ENCODE peak calls at places on chromosomes 1 and 21, in ten cellular contexts. One of them, this sample, is unnamed.

GRCh38 chr1:40662864-40663263 is 2.6 kb downstream of the RIMS3 start:
- DNase-seq in GM10248: no peak
- DNase-seq in NCI-H1105 treated with DMSO at 0.1 percent for 48 hours: no peak
- DNase-seq in lung: no peak
- DNase-seq in bronchial epithelial cell: peak; percentile 58
- DNase-seq in GM20000: peak; percentile 13
- DNase-seq in GM23248: peak; percentile 15
- DNase-seq in HTR-8/SVneo: no peak
- DNase-seq in brain microvascular endothelial cell: no peak
- DNase-seq in right lobe of liver: no peak
- DNase-seq in this sample: peak; percentile 9

GRCh38 chr1:183039330-183039729 is 16.1 kb downstream of the LAMC1 start:
- DNase-seq in GM10248: no peak
- DNase-seq in NCI-H1105 treated with DMSO at 0.1 percent for 48 hours: no peak
- DNase-seq in lung: no peak
- DNase-seq in bronchial epithelial cell: no peak
- DNase-seq in GM20000: no peak
- DNase-seq in GM23248: no peak
- DNase-seq in HTR-8/SVneo: no peak
- DNase-seq in brain microvascular endothelial cell: no peak
- DNase-seq in right lobe of liver: no peak
- DNase-seq in this sample: no peak

GRCh38 chr1:244049142-244049968 is 1.7 kb upstream of the ZBTB18 start:
- DNase-seq in GM10248: peak; percentile 48
- DNase-seq in NCI-H1105 treated with DMSO at 0.1 percent for 48 hours: peak; percentile 13
- DNase-seq in lung: no peak
- DNase-seq in bronchial epithelial cell: no peak
- DNase-seq in GM20000: peak; percentile 66
- DNase-seq in GM23248: peak; percentile 60
- DNase-seq in HTR-8/SVneo: peak; percentile 63
- DNase-seq in brain microvascular endothelial cell: no peak
- DNase-seq in right lobe of liver: peak; percentile 60
- DNase-seq in this sample: no peak

GRCh38 chr1:23645338-23645737 is 46.3 kb upstream of the RPL11 start:
- DNase-seq in GM10248: no peak
- DNase-seq in NCI-H1105 treated with DMSO at 0.1 percent for 48 hours: no peak
- DNase-seq in lung: no peak
- DNase-seq in bronchial epithelial cell: no peak
- DNase-seq in GM20000: no peak
- DNase-seq in GM23248: no peak
- DNase-seq in HTR-8/SVneo: no peak
- DNase-seq in brain microvascular endothelial cell: no peak
- DNase-seq in right lobe of liver: no peak
- DNase-seq in this sample: no peak

GRCh38 chr1:19623523-19623922 is 20.6 kb upstream of the NBL1 start:
- DNase-seq in GM10248: no peak
- DNase-seq in NCI-H1105 treated with DMSO at 0.1 percent for 48 hours: no peak
- DNase-seq in lung: no peak
- DNase-seq in bronchial epithelial cell: no peak
- DNase-seq in GM20000: no peak
- DNase-seq in GM23248: peak; percentile 58
- DNase-seq in HTR-8/SVneo: no peak
- DNase-seq in brain microvascular endothelial cell: no peak
- DNase-seq in right lobe of liver: no peak
- DNase-seq in this sample: no peak

GRCh38 chr1:54342306-54342705 is 63.9 kb downstream of the SSBP3 start:
- DNase-seq in GM10248: no peak
- DNase-seq in NCI-H1105 treated with DMSO at 0.1 percent for 48 hours: no peak
- DNase-seq in lung: no peak
- DNase-seq in bronchial epithelial cell: no peak
- DNase-seq in GM20000: no peak
- DNase-seq in GM23248: no peak
- DNase-seq in HTR-8/SVneo: no peak
- DNase-seq in brain microvascular endothelial cell: no peak
- DNase-seq in right lobe of liver: no peak
- DNase-seq in this sample: no peak

GRCh38 chr1:155004352-155005075 is 1.9 kb downstream of the ZBTB7B start:
- DNase-seq in GM10248: no peak
- DNase-seq in NCI-H1105 treated with DMSO at 0.1 percent for 48 hours: no peak
- DNase-seq in lung: no peak
- DNase-seq in bronchial epithelial cell: no peak
- DNase-seq in GM20000: no peak
- DNase-seq in GM23248: peak; percentile 34
- DNase-seq in HTR-8/SVneo: no peak
- DNase-seq in brain microvascular endothelial cell: no peak
- DNase-seq in right lobe of liver: peak; percentile 24
- DNase-seq in this sample: no peak

GRCh38 chr1:26584022-26584485 is 54.5 kb downstream of the RPS6KA1 start:
- DNase-seq in GM10248: no peak
- DNase-seq in NCI-H1105 treated with DMSO at 0.1 percent for 48 hours: no peak
- DNase-seq in lung: no peak
- DNase-seq in bronchial epithelial cell: peak; percentile 32
- DNase-seq in GM20000: peak; percentile 50
- DNase-seq in GM23248: peak; percentile 52
- DNase-seq in HTR-8/SVneo: no peak
- DNase-seq in brain microvascular endothelial cell: no peak
- DNase-seq in right lobe of liver: no peak
- DNase-seq in this sample: no peak

GRCh38 chr1:85118751-85119150 is 70.5 kb upstream of the MCOLN3 start:
- DNase-seq in GM10248: no peak
- DNase-seq in NCI-H1105 treated with DMSO at 0.1 percent for 48 hours: no peak
- DNase-seq in lung: no peak
- DNase-seq in bronchial epithelial cell: no peak
- DNase-seq in GM20000: no peak
- DNase-seq in GM23248: peak; percentile 28
- DNase-seq in HTR-8/SVneo: no peak
- DNase-seq in brain microvascular endothelial cell: no peak
- DNase-seq in right lobe of liver: no peak
- DNase-seq in this sample: peak; percentile 15

GRCh38 chr21:42830456-42831455 is 48.6 kb downstream of the WDR4 start:
- DNase-seq in GM10248: no peak
- DNase-seq in NCI-H1105 treated with DMSO at 0.1 percent for 48 hours: no peak
- DNase-seq in lung: no peak
- DNase-seq in bronchial epithelial cell: no peak
- DNase-seq in GM20000: no peak
- DNase-seq in GM23248: no peak
- DNase-seq in HTR-8/SVneo: no peak
- DNase-seq in brain microvascular endothelial cell: no peak
- DNase-seq in right lobe of liver: no peak
- DNase-seq in this sample: no peak

GRCh38 chr1:198623920-198624647 is 14.8 kb upstream of the PTPRC start:
- DNase-seq in GM10248: no peak
- DNase-seq in NCI-H1105 treated with DMSO at 0.1 percent for 48 hours: no peak
- DNase-seq in lung: no peak
- DNase-seq in bronchial epithelial cell: peak; percentile 3
- DNase-seq in GM20000: no peak
- DNase-seq in GM23248: peak; percentile 77
- DNase-seq in HTR-8/SVneo: no peak
- DNase-seq in brain microvascular endothelial cell: peak; percentile 79
- DNase-seq in right lobe of liver: no peak
- DNase-seq in this sample: peak; percentile 80

GRCh38 chr1:179226749-179227148 is 2.7 kb downstream of the ABL2 start:
- DNase-seq in GM10248: no peak
- DNase-seq in NCI-H1105 treated with DMSO at 0.1 percent for 48 hours: no peak
- DNase-seq in lung: no peak
- DNase-seq in bronchial epithelial cell: no peak
- DNase-seq in GM20000: no peak
- DNase-seq in GM23248: no peak
- DNase-seq in HTR-8/SVneo: no peak
- DNase-seq in brain microvascular endothelial cell: no peak
- DNase-seq in right lobe of liver: no peak
- DNase-seq in this sample: no peak

This sample was measured in fibroblast of the aortic adventitia.